ENCODE peak calls at places on chromosomes 2 and 18, in nine cellular contexts. One of them, this sample, is unnamed.

GRCh38 chr2:166932032-166932431 is 43.8 kb downstream of the XIRP2 start:
- DNase-seq in GM23338: no peak
- DNase-seq in fibroblast of pulmonary artery: no peak
- DNase-seq in gastrocnemius medialis: no peak
- DNase-seq in heart left ventricle: no peak
- DNase-seq in cardiac muscle cell: no peak
- DNase-seq in lower leg skin: no peak
- DNase-seq in A549: no peak
- DNase-seq in transverse colon: no peak
- DNase-seq in this sample: no peak

GRCh38 chr18:21389283-21389682 is 147.3 kb downstream of the GREB1L start:
- DNase-seq in cardiac muscle cell: no peak
- DNase-seq in A549: no peak
- DNase-seq in heart left ventricle: no peak
- DNase-seq in lower leg skin: no peak
- DNase-seq in gastrocnemius medialis: no peak
- DNase-seq in GM23338: no peak
- DNase-seq in fibroblast of pulmonary artery: no peak
- DNase-seq in transverse colon: no peak
- DNase-seq in this sample: no peak

GRCh38 chr18:65943268-65943667 is 192.5 kb downstream of the CDH7 start:
- DNase-seq in lower leg skin: no peak
- DNase-seq in GM23338: no peak
- DNase-seq in transverse colon: no peak
- DNase-seq in fibroblast of pulmonary artery: no peak
- DNase-seq in A549: no peak
- DNase-seq in cardiac muscle cell: no peak
- DNase-seq in heart left ventricle: no peak
- DNase-seq in gastrocnemius medialis: no peak
- DNase-seq in this sample: no peak

GRCh38 chr2:46001290-46001689 is 295.9 kb upstream of the EPAS1 start:
- DNase-seq in lower leg skin: no peak
- DNase-seq in A549: no peak
- DNase-seq in fibroblast of pulmonary artery: no peak
- DNase-seq in GM23338: no peak
- DNase-seq in heart left ventricle: no peak
- DNase-seq in transverse colon: no peak
- DNase-seq in gastrocnemius medialis: no peak
- DNase-seq in cardiac muscle cell: no peak
- DNase-seq in this sample: no peak

GRCh38 chr2:217853301-217853881 is 149.4 kb downstream of the TNS1 start:
- DNase-seq in transverse colon: no peak
- DNase-seq in gastrocnemius medialis: peak; percentile 89
- DNase-seq in A549: peak; percentile 8
- DNase-seq in heart left ventricle: peak; percentile 72
- DNase-seq in cardiac muscle cell: peak; percentile 60
- DNase-seq in lower leg skin: peak; percentile 82
- DNase-seq in fibroblast of pulmonary artery: peak; percentile 66
- DNase-seq in GM23338: no peak
- DNase-seq in this sample: peak; percentile 73

GRCh38 chr2:150339951-150340350 is 147.5 kb downstream of the RND3 start:
- DNase-seq in gastrocnemius medialis: no peak
- DNase-seq in lower leg skin: no peak
- DNase-seq in GM23338: no peak
- DNase-seq in fibroblast of pulmonary artery: no peak
- DNase-seq in heart left ventricle: no peak
- DNase-seq in transverse colon: no peak
- DNase-seq in cardiac muscle cell: peak; percentile 21
- DNase-seq in A549: no peak
- DNase-seq in this sample: no peak

GRCh38 chr2:229728360-229728759 is 14.0 kb upstream of the DNER start:
- DNase-seq in A549: no peak
- DNase-seq in GM23338: no peak
- DNase-seq in fibroblast of pulmonary artery: no peak
- DNase-seq in transverse colon: no peak
- DNase-seq in heart left ventricle: no peak
- DNase-seq in lower leg skin: no peak
- DNase-seq in gastrocnemius medialis: no peak
- DNase-seq in cardiac muscle cell: no peak
- DNase-seq in this sample: no peak

GRCh38 chr18:23105030-23105429 is 30.3 kb upstream of the CABLES1 start:
- DNase-seq in GM23338: no peak
- DNase-seq in cardiac muscle cell: no peak
- DNase-seq in heart left ventricle: no peak
- DNase-seq in fibroblast of pulmonary artery: no peak
- DNase-seq in lower leg skin: no peak
- DNase-seq in transverse colon: no peak
- DNase-seq in A549: no peak
- DNase-seq in gastrocnemius medialis: no peak
- DNase-seq in this sample: no peak

GRCh38 chr2:20467789-20468548 is 21.1 kb downstream of the RHOB start:
- DNase-seq in gastrocnemius medialis: peak; percentile 5
- DNase-seq in lower leg skin: peak; percentile 12
- DNase-seq in transverse colon: no peak
- DNase-seq in cardiac muscle cell: no peak
- DNase-seq in A549: no peak
- DNase-seq in GM23338: no peak
- DNase-seq in fibroblast of pulmonary artery: no peak
- DNase-seq in heart left ventricle: no peak
- DNase-seq in this sample: no peak

GRCh38 chr18:3114456-3114855 is 101.5 kb upstream of the LPIN2 start:
- DNase-seq in fibroblast of pulmonary artery: no peak
- DNase-seq in transverse colon: no peak
- DNase-seq in lower leg skin: no peak
- DNase-seq in cardiac muscle cell: no peak
- DNase-seq in GM23338: no peak
- DNase-seq in heart left ventricle: no peak
- DNase-seq in A549: no peak
- DNase-seq in gastrocnemius medialis: no peak
- DNase-seq in this sample: no peak

DNA sequence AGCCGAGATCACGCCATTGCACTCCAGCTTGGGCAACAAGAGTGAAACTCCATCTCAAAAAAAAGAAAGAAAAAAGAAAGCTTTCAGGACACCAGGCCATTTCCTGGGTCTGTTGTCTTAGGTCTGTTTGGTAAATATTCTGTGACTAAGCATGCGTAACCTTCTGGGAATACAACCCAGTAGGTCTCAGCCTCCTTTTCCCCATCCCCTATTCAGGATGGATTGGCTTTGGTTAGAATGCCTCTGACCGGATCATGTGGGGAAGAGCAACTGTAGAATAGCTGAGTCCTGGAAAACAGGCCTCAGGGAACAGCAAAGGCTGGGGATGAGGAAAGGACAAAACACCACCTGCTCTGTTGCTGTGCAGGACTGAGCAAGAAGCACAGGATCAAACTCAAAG is 1.6 kb upstream of the PDCL3 start:
- DNase-seq in gastrocnemius medialis: no peak
- DNase-seq in GM23338: no peak
- DNase-seq in cardiac muscle cell: no peak
- DNase-seq in heart left ventricle: no peak
- DNase-seq in lower leg skin: no peak
- DNase-seq in fibroblast of pulmonary artery: no peak
- DNase-seq in transverse colon: no peak
- DNase-seq in A549: no peak
- DNase-seq in this sample: no peak
- H3K4me3 ChIP-seq in gastrocnemius medialis: no peak overlapping the region
- H3K4me3 ChIP-seq in GM23338: no peak overlapping the region
- H3K4me3 ChIP-seq in cardiac muscle cell: no peak overlapping the region
- H3K4me3 ChIP-seq in heart left ventricle: no peak overlapping the region
- H3K4me3 ChIP-seq in lower leg skin: no peak overlapping the region
- H3K4me3 ChIP-seq in fibroblast of pulmonary artery: no peak overlapping the region
- H3K4me3 ChIP-seq in transverse colon: no peak overlapping the region
- H3K4me3 ChIP-seq in A549: no peak overlapping the region
- H3K4me3 ChIP-seq in this sample: no peak overlapping the region

GRCh38 chr2:26284132-26284531 is 39.4 kb downstream of the HADHB start:
- DNase-seq in gastrocnemius medialis: no peak
- DNase-seq in cardiac muscle cell: peak; percentile 17
- DNase-seq in fibroblast of pulmonary artery: peak; percentile 26
- DNase-seq in heart left ventricle: no peak
- DNase-seq in transverse colon: no peak
- DNase-seq in GM23338: no peak
- DNase-seq in A549: no peak
- DNase-seq in lower leg skin: no peak
- DNase-seq in this sample: no peak
- H3K4me3 ChIP-seq in gastrocnemius medialis: no peak overlapping the region
- H3K4me3 ChIP-seq in cardiac muscle cell: no peak overlapping the region
- H3K4me3 ChIP-seq in fibroblast of pulmonary artery: no peak overlapping the region
- H3K4me3 ChIP-seq in heart left ventricle: no peak overlapping the region
- H3K4me3 ChIP-seq in transverse colon: no peak overlapping the region
- H3K4me3 ChIP-seq in GM23338: no peak overlapping the region
- H3K4me3 ChIP-seq in A549: no peak overlapping the region
- H3K4me3 ChIP-seq in lower leg skin: no peak overlapping the region
- H3K4me3 ChIP-seq in this sample: no peak overlapping the region

DNA sequence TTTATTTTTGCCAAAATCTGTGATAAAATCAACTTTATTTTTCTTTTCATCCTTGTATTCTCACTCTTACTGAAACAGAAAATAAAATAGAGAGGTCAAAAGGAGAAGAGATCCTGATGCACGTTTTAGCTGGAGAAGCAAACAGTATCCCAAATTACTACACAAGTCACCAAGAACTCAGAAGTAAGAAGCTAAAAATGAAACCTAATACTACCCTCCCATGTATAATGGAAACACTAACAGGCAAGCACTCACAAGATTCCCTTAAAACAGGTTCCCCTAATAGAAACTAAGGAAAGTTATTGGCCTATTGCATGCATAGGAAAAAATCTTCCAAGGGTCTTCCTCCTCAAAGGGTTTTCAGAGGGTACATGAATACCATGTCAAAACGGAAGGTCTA is 927.0 kb downstream of the ERBB4 start:
- DNase-seq in fibroblast of pulmonary artery: no peak
- DNase-seq in cardiac muscle cell: no peak
- DNase-seq in A549: no peak
- DNase-seq in gastrocnemius medialis: no peak
- DNase-seq in GM23338: no peak
- DNase-seq in heart left ventricle: no peak
- DNase-seq in transverse colon: no peak
- DNase-seq in lower leg skin: no peak
- DNase-seq in this sample: no peak
- H3K4me3 ChIP-seq in fibroblast of pulmonary artery: no peak overlapping the region
- H3K4me3 ChIP-seq in cardiac muscle cell: no peak overlapping the region
- H3K4me3 ChIP-seq in A549: no peak overlapping the region
- H3K4me3 ChIP-seq in gastrocnemius medialis: no peak overlapping the region
- H3K4me3 ChIP-seq in GM23338: no peak overlapping the region
- H3K4me3 ChIP-seq in heart left ventricle: no peak overlapping the region
- H3K4me3 ChIP-seq in transverse colon: no peak overlapping the region
- H3K4me3 ChIP-seq in lower leg skin: no peak overlapping the region
- H3K4me3 ChIP-seq in this sample: no peak overlapping the region

GRCh38 chr2:169819106-169819505 is 5.6 kb downstream of the METTL5 start:
- DNase-seq in cardiac muscle cell: peak; percentile 49
- DNase-seq in gastrocnemius medialis: no peak
- DNase-seq in fibroblast of pulmonary artery: peak; percentile 51
- DNase-seq in transverse colon: no peak
- DNase-seq in A549: no peak
- DNase-seq in GM23338: no peak
- DNase-seq in lower leg skin: no peak
- DNase-seq in heart left ventricle: no peak
- DNase-seq in this sample: no peak

GRCh38 chr2:169818241-169818640 is 6.5 kb downstream of the METTL5 start:
- DNase-seq in heart left ventricle: no peak
- DNase-seq in gastrocnemius medialis: no peak
- DNase-seq in transverse colon: no peak
- DNase-seq in cardiac muscle cell: no peak
- DNase-seq in lower leg skin: no peak
- DNase-seq in GM23338: no peak
- DNase-seq in A549: no peak
- DNase-seq in fibroblast of pulmonary artery: no peak
- DNase-seq in this sample: no peak

GRCh38 chr2:169815849-169816248 is 8.9 kb downstream of the METTL5 start:
- DNase-seq in A549: peak; percentile 47
- DNase-seq in fibroblast of pulmonary artery: peak; percentile 76
- DNase-seq in GM23338: no peak
- DNase-seq in lower leg skin: no peak
- DNase-seq in gastrocnemius medialis: no peak
- DNase-seq in cardiac muscle cell: peak; percentile 62
- DNase-seq in heart left ventricle: no peak
- DNase-seq in transverse colon: no peak
- DNase-seq in this sample: no peak
- H3K4me3 ChIP-seq in A549: no peak overlapping the region
- H3K4me3 ChIP-seq in fibroblast of pulmonary artery: no peak overlapping the region
- H3K4me3 ChIP-seq in GM23338: no peak overlapping the region
- H3K4me3 ChIP-seq in lower leg skin: no peak overlapping the region
- H3K4me3 ChIP-seq in gastrocnemius medialis: no peak overlapping the region
- H3K4me3 ChIP-seq in cardiac muscle cell: no peak overlapping the region
- H3K4me3 ChIP-seq in heart left ventricle: no peak overlapping the region
- H3K4me3 ChIP-seq in transverse colon: no peak overlapping the region
- H3K4me3 ChIP-seq in this sample: no peak overlapping the region

DNA sequence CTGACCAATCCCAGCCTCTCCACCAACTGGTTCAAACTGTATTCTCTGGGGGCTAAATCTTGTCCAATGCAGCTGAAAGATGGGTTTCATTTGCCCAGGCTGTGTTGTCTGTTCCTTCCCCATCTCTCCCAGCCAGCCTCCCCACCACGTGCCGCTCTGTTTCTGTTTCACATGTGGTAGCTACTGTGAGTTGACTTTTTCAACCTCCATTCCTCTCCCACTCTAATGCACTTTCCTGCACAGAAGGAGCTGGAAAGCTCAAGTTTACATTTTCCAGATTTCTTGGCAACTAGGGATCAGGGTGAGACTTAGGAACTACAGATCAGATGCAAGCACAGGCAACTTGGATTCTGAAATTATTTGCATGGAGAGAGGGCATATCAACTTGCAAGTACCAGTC is 19.0 kb upstream of the NPAS2 start:
- DNase-seq in GM23338: no peak
- DNase-seq in fibroblast of pulmonary artery: no peak
- DNase-seq in transverse colon: no peak
- DNase-seq in A549: no peak
- DNase-seq in heart left ventricle: no peak
- DNase-seq in cardiac muscle cell: no peak
- DNase-seq in lower leg skin: no peak
- DNase-seq in gastrocnemius medialis: no peak
- DNase-seq in this sample: no peak
- H3K4me3 ChIP-seq in GM23338: no peak overlapping the region
- H3K4me3 ChIP-seq in fibroblast of pulmonary artery: no peak overlapping the region
- H3K4me3 ChIP-seq in transverse colon: no peak overlapping the region
- H3K4me3 ChIP-seq in A549: no peak overlapping the region
- H3K4me3 ChIP-seq in heart left ventricle: no peak overlapping the region
- H3K4me3 ChIP-seq in cardiac muscle cell: no peak overlapping the region
- H3K4me3 ChIP-seq in lower leg skin: no peak overlapping the region
- H3K4me3 ChIP-seq in gastrocnemius medialis: no peak overlapping the region
- H3K4me3 ChIP-seq in this sample: no peak overlapping the region

GRCh38 chr2:113240150-113240914 is 38.4 kb downstream of the PAX8 start:
- DNase-seq in lower leg skin: peak; percentile 83
- DNase-seq in A549: peak; percentile 87
- DNase-seq in heart left ventricle: peak; percentile 95
- DNase-seq in fibroblast of pulmonary artery: peak; percentile 95
- DNase-seq in GM23338: no peak
- DNase-seq in cardiac muscle cell: peak; percentile 94
- DNase-seq in transverse colon: peak; percentile 70
- DNase-seq in gastrocnemius medialis: peak; percentile 87
- DNase-seq in this sample: peak; percentile 93
- H3K4me3 ChIP-seq in lower leg skin: no peak overlapping the region
- H3K4me3 ChIP-seq in A549: peak overlapping the region; percentile 1
- H3K4me3 ChIP-seq in heart left ventricle: no peak overlapping the region
- H3K4me3 ChIP-seq in fibroblast of pulmonary artery: no peak overlapping the region
- H3K4me3 ChIP-seq in GM23338: no peak overlapping the region
- H3K4me3 ChIP-seq in cardiac muscle cell: no peak overlapping the region
- H3K4me3 ChIP-seq in transverse colon: no peak overlapping the region
- H3K4me3 ChIP-seq in gastrocnemius medialis: no peak overlapping the region
- H3K4me3 ChIP-seq in this sample: no peak overlapping the region

This sample was measured in psoas muscle.